ENCODE peak calls at places on chromosomes 1 and 21, in eight cellular contexts. R is A549, Y is testis, A is Peyer's patch, U is transverse colon, F is tibial nerve, T is lower leg skin, C is esophagus muscularis mucosa. Z is an unnamed sample.

GRCh38 chr1:203051841-203052324 is 25.6 kb downstream of the PPFIA4 start:
- DNase-seq in R (no peak), Y (no peak), A (no peak), U (no peak), F (no peak), T (no peak), C (no peak), Z (no peak)

GRCh38 chr1:26477446-26478152 is 5.4 kb downstream of the HMGN2 start:
- DNase-seq in R (no peak), Y (no peak), A (no peak), U (no peak), F (no peak), T (no peak), C (no peak), Z (no peak)

GRCh38 chr21:41678944-41679343 is 87.9 kb downstream of the RIPK4 start:
- DNase-seq in R (peak; percentile 90), Y (peak; percentile 92), A (peak; percentile 44), U (peak; percentile 96), F (peak; percentile 87), T (peak; percentile 97), C (no peak), Z (peak; percentile 97)

GRCh38 chr1:183148599-183148998 is 37.5 kb upstream of the LAMC2 start:
- DNase-seq in R (no peak), Y (no peak), A (no peak), U (no peak), F (no peak), T (no peak), C (no peak), Z (no peak)

GRCh38 chr1:172680244-172680643 is 21.3 kb downstream of the FASLG start:
- DNase-seq in R (no peak), Y (no peak), A (no peak), U (no peak), F (no peak), T (no peak), C (no peak), Z (no peak)

GRCh38 chr1:115613767-115614166 is 28.0 kb upstream of the VANGL1 start:
- DNase-seq in R (no peak), Y (no peak), A (no peak), U (no peak), F (no peak), T (no peak), C (no peak), Z (no peak)

GRCh38 chr21:44845418-44846200 is 27.7 kb upstream of the SUMO3 start:
- DNase-seq in R (peak; percentile 77), Y (peak; percentile 34), A (peak; percentile 43), U (peak; percentile 68), F (peak; percentile 30), T (peak; percentile 92), C (peak; percentile 92), Z (peak; percentile 70)

GRCh38 chr1:193077991-193078390 is 18.6 kb downstream of the RO60 start:
- DNase-seq in R (no peak), Y (no peak), A (no peak), U (no peak), F (no peak), T (no peak), C (no peak), Z (no peak)

GRCh38 chr1:203324103-203325003 is 19.0 kb downstream of the BTG2 start:
- DNase-seq in R (no peak), Y (no peak), A (peak; percentile 65), U (peak; percentile 39), F (no peak), T (no peak), C (no peak), Z (no peak)

GRCh38 chr1:232894436-232894835 is 56.0 kb upstream of the NTPCR start:
- DNase-seq in R (no peak), Y (no peak), A (no peak), U (no peak), F (no peak), T (no peak), C (no peak), Z (no peak)

GRCh38 chr1:111990878-111991760 is 1.7 kb upstream of the KCND3 start:
- DNase-seq in R (peak; percentile 14), Y (peak; percentile 79), A (no peak), U (peak; percentile 72), F (peak; percentile 49), T (peak; percentile 92), C (no peak), Z (peak; percentile 88)

GRCh38 chr1:67843746-67844145 is 10.5 kb upstream of the GNG12 start:
- DNase-seq in R (no peak), Y (no peak), A (no peak), U (no peak), F (no peak), T (no peak), C (no peak), Z (no peak)
- TF ChIP-seq POLR2A in R (no peak), Y (no peak), A (no peak), U (no peak), F (no peak), T (no peak), C (no peak), Z (no peak)

GRCh38 chr1:239819075-239819474 is 272.6 kb upstream of the FMN2 start:
- DNase-seq in R (no peak), Y (no peak), A (no peak), U (no peak), F (no peak), T (no peak), C (no peak), Z (no peak)
- TF ChIP-seq CTCF in R (peak; percentile 7), Y (no peak), A (peak; percentile 12), U (no peak), F (no peak), T (no peak), C (peak; percentile 3), Z (no peak)

GRCh38 chr1:23558872-23559135 is 497 bp downstream of the ID3 start:
- DNase-seq in R (no peak), Y (no peak), A (no peak), U (no peak), F (no peak), T (no peak), C (no peak), Z (no peak)

GRCh38 chr1:23558140-23558871 is 995 bp downstream of the ID3 start:
- DNase-seq in R (no peak), Y (peak; percentile 32), A (peak; percentile 44), U (peak; percentile 83), F (no peak), T (peak; percentile 94), C (no peak), Z (peak; percentile 74)

GRCh38 chr1:23556661-23557470 is 2.4 kb downstream of the ID3 start:
- DNase-seq in R (peak; percentile 65), Y (no peak), A (no peak), U (peak; percentile 64), F (no peak), T (no peak), C (no peak), Z (no peak)

GRCh38 chr1:23555949-23556640 is 3.2 kb downstream of the ID3 start:
- DNase-seq in R (no peak), Y (no peak), A (no peak), U (peak; percentile 54), F (no peak), T (no peak), C (no peak), Z (no peak)

DNA sequence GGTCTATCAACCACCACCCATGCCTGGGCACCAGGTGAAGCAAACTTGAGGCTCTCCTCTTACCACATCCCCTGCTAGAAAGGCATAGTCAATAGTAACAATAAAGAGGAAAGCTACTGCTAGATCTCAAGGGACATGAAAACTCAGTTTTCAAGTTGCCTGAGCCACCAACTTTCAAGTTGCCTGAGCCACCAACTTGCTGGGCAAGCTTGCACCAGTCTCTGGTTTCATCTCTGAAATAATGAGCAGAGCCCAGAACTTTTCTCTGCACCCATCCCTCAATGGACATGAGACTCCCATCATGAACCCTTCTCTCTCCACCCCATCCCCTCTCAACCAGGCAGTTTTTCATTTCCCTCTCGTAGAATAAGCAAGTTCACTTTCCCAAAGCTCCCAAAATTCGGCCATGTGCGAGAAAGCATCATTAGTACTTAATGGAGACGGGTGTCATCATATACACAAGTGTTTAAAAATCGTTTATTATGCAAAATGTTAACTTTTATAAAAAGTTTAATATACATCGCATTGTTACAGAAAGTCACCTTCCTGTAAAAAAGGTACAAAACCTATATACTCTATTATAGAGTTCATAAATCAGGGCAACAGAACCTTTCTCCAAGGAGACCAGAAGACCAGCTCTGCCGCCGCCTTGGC is 1.7 kb downstream of the ID3 start:
- DNase-seq in R (no peak), Y (no peak), A (no peak), U (no peak), F (no peak), T (no peak), C (no peak), Z (no peak)
- TF ChIP-seq POLR2A in R (no peak), Y (no peak), A (no peak), U (no peak), F (no peak), T (no peak), C (no peak), Z (no peak)

DNA sequence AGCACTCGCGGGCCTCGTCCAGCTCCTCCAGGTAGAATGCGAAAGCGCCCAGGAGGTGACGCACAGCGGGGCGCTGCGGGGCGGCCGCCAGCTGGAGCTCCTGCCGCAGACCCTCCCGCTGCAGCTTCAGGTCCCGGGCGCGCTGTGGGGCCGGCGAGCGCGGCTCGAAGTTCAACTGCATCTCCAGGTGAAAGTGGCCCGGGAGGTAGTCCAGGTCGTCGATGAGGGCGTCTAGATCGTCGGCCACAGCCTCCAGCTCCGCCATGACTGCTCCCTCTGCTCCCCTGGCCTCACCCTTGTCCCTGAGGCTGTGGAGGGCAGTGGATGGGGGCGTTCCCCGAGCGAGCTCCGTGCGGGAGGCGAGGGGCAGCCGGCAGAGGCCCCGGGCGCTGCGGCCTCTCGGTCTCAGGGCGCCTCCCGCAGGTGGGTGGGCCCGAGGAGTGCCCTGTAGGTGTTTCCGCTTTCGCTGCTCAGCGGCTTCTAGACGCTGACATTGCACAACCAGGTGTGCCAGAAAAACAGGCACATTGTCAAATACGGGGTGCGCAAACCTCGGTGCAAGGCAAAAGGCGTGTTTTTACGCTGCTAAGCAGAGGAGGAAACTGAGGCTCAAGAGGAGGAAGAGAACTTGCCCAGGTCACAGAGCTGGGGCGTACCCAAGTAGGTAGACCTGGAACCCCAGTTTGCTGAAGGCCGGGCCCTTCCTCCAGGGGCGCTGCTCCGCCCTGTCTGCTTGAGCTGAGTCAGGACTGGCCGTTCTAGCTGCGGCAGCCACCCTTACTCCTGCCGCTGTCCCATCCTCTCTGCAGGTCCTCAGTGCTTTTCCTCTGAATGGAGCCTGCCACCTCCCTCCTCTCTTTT is at the start of gene TTC22:
- DNase-seq in R (no peak), Y (no peak), A (peak; percentile 79), U (peak; percentile 88), F (no peak), T (peak; percentile 89), C (no peak), Z (peak; percentile 78)
- TF ChIP-seq CTCF in R (no peak), Y (no peak), A (peak; percentile 76), U (peak; percentile 91), F (no peak), T (no peak), C (peak; percentile 17), Z (peak; percentile 50)

GRCh38 chr1:5933676-5934057 is 58.6 kb downstream of the NPHP4 start:
- DNase-seq in R (no peak), Y (no peak), A (no peak), U (no peak), F (no peak), T (no peak), C (no peak), Z (no peak)
- TF ChIP-seq POLR2A in R (no peak), Y (no peak), A (no peak), U (no peak), F (no peak), T (no peak), C (no peak), Z (no peak)

Z was measured in right lobe of liver.